ENCODE peak calls at places on chromosomes 7 and 10, in five cellular contexts. One of them, this sample, is unnamed.

GRCh38 chr7:133354546-133355324 is 101.9 kb downstream of the EXOC4 start:
- DNase-seq in amniotic stem cell: no peak
- DNase-seq in iPS-NIHi11: no peak
- DNase-seq in AG08395: no peak
- DNase-seq in progenitor cell of endocrine pancreas: no peak
- DNase-seq in this sample: no peak

GRCh38 chr7:100247152-100247757 is 27.5 kb downstream of the PVRIG start:
- DNase-seq in progenitor cell of endocrine pancreas: no peak
- DNase-seq in iPS-NIHi11: peak
- DNase-seq in amniotic stem cell: no peak
- DNase-seq in AG08395: peak
- DNase-seq in this sample: peak

GRCh38 chr7:1586126-1586826 is 16.4 kb upstream of the PSMG3 start:
- DNase-seq in amniotic stem cell: no peak
- DNase-seq in iPS-NIHi11: no peak
- DNase-seq in AG08395: no peak
- DNase-seq in progenitor cell of endocrine pancreas: no peak
- DNase-seq in this sample: no peak

GRCh38 chr7:38169862-38170261 is 8.2 kb upstream of the STARD3NL start:
- DNase-seq in progenitor cell of endocrine pancreas: no peak
- DNase-seq in amniotic stem cell: no peak
- DNase-seq in iPS-NIHi11: no peak
- DNase-seq in AG08395: peak
- DNase-seq in this sample: no peak

GRCh38 chr7:82605247-82605864 is 161.8 kb upstream of the CACNA2D1 start:
- DNase-seq in iPS-NIHi11: peak
- DNase-seq in AG08395: peak
- DNase-seq in progenitor cell of endocrine pancreas: no peak
- DNase-seq in amniotic stem cell: no peak
- DNase-seq in this sample: peak

GRCh38 chr7:4208586-4208985 is 473.5 kb upstream of the FOXK1 start:
- DNase-seq in amniotic stem cell: no peak
- DNase-seq in iPS-NIHi11: no peak
- DNase-seq in progenitor cell of endocrine pancreas: no peak
- DNase-seq in AG08395: no peak
- DNase-seq in this sample: no peak

GRCh38 chr7:1457949-1458675 is 1.2 kb downstream of the MICALL2 start:
- DNase-seq in amniotic stem cell: no peak
- DNase-seq in progenitor cell of endocrine pancreas: no peak
- DNase-seq in iPS-NIHi11: no peak
- DNase-seq in AG08395: no peak
- DNase-seq in this sample: no peak

GRCh38 chr7:135904282-135904681 is 72.9 kb downstream of the MTPN start:
- DNase-seq in iPS-NIHi11: no peak
- DNase-seq in amniotic stem cell: no peak
- DNase-seq in AG08395: no peak
- DNase-seq in progenitor cell of endocrine pancreas: no peak
- DNase-seq in this sample: no peak

GRCh38 chr10:2137549-2138174 is 400.3 kb upstream of the ADARB2 start:
- DNase-seq in iPS-NIHi11: peak
- DNase-seq in AG08395: no peak
- DNase-seq in amniotic stem cell: no peak
- DNase-seq in progenitor cell of endocrine pancreas: no peak
- DNase-seq in this sample: peak

GRCh38 chr10:63542835-63543575 is 21.8 kb downstream of the REEP3 start:
- DNase-seq in AG08395: no peak
- DNase-seq in progenitor cell of endocrine pancreas: no peak
- DNase-seq in amniotic stem cell: no peak
- DNase-seq in iPS-NIHi11: no peak
- DNase-seq in this sample: no peak

GRCh38 chr10:49622426-49623425 is 8.9 kb downstream of the CHAT start:
- DNase-seq in AG08395: no peak
- DNase-seq in iPS-NIHi11: no peak
- DNase-seq in amniotic stem cell: no peak
- DNase-seq in progenitor cell of endocrine pancreas: no peak
- DNase-seq in this sample: no peak

GRCh38 chr10:21078410-21079329 is 181.6 kb upstream of the NEBL start:
- DNase-seq in amniotic stem cell: no peak
- DNase-seq in iPS-NIHi11: peak
- DNase-seq in AG08395: peak
- DNase-seq in progenitor cell of endocrine pancreas: peak
- DNase-seq in this sample: peak

GRCh38 chr7:44158060-44158872 is 17.1 kb upstream of the MYL7 start:
- DNase-seq in amniotic stem cell: no peak
- DNase-seq in AG08395: no peak
- DNase-seq in progenitor cell of endocrine pancreas: no peak
- DNase-seq in iPS-NIHi11: no peak
- DNase-seq in this sample: no peak

GRCh38 chr10:70809011-70809611 is 6.6 kb upstream of the SGPL1 start:
- DNase-seq in amniotic stem cell: no peak
- DNase-seq in iPS-NIHi11: no peak
- DNase-seq in progenitor cell of endocrine pancreas: no peak
- DNase-seq in AG08395: no peak
- DNase-seq in this sample: no peak

GRCh38 chr10:110794808-110795207 is 76.9 kb upstream of the PDCD4 start:
- DNase-seq in AG08395: no peak
- DNase-seq in iPS-NIHi11: no peak
- DNase-seq in amniotic stem cell: no peak
- DNase-seq in progenitor cell of endocrine pancreas: no peak
- DNase-seq in this sample: no peak

GRCh38 chr10:116287906-116288501 is 15.0 kb upstream of the GFRA1 start:
- DNase-seq in amniotic stem cell: peak
- DNase-seq in progenitor cell of endocrine pancreas: no peak
- DNase-seq in AG08395: peak
- DNase-seq in iPS-NIHi11: peak
- DNase-seq in this sample: peak

GRCh38 chr7:127791790-127792189 is 139.8 kb downstream of the SND1 start:
- DNase-seq in amniotic stem cell: no peak
- DNase-seq in AG08395: peak
- DNase-seq in progenitor cell of endocrine pancreas: no peak
- DNase-seq in iPS-NIHi11: no peak
- DNase-seq in this sample: no peak

GRCh38 chr7:51324206-51324884 is 7.7 kb upstream of the COBL start:
- DNase-seq in progenitor cell of endocrine pancreas: no peak
- DNase-seq in iPS-NIHi11: no peak
- DNase-seq in amniotic stem cell: no peak
- DNase-seq in AG08395: no peak
- DNase-seq in this sample: no peak

GRCh38 chr7:26667514-26668133 is 196.8 kb downstream of the SKAP2 start:
- DNase-seq in progenitor cell of endocrine pancreas: peak
- DNase-seq in AG08395: peak
- DNase-seq in iPS-NIHi11: peak
- DNase-seq in amniotic stem cell: peak
- DNase-seq in this sample: peak

GRCh38 chr7:27143022-27143949 is at the start of gene HOXA5:
- DNase-seq in progenitor cell of endocrine pancreas: peak
- DNase-seq in amniotic stem cell: no peak
- DNase-seq in iPS-NIHi11: peak
- DNase-seq in AG08395: no peak
- DNase-seq in this sample: no peak

GRCh38 chr10:96565774-96566173 is 21.0 kb downstream of the TM9SF3 start:
- DNase-seq in AG08395: peak
- DNase-seq in iPS-NIHi11: no peak
- DNase-seq in amniotic stem cell: no peak
- DNase-seq in progenitor cell of endocrine pancreas: no peak
- DNase-seq in this sample: no peak

GRCh38 chr7:23654508-23654907 is 25.5 kb upstream of the FAM221A start:
- DNase-seq in amniotic stem cell: no peak
- DNase-seq in iPS-NIHi11: peak
- DNase-seq in progenitor cell of endocrine pancreas: no peak
- DNase-seq in AG08395: no peak
- DNase-seq in this sample: peak

GRCh38 chr10:80261316-80262030 is 28.0 kb downstream of the MAT1A start:
- DNase-seq in progenitor cell of endocrine pancreas: no peak
- DNase-seq in iPS-NIHi11: no peak
- DNase-seq in AG08395: no peak
- DNase-seq in amniotic stem cell: no peak
- DNase-seq in this sample: no peak

GRCh38 chr7:140238778-140239652 is 62.2 kb upstream of the KDM7A start:
- DNase-seq in iPS-NIHi11: peak
- DNase-seq in amniotic stem cell: no peak
- DNase-seq in progenitor cell of endocrine pancreas: no peak
- DNase-seq in AG08395: no peak
- DNase-seq in this sample: no peak

GRCh38 chr10:6399879-6400278 is 180.2 kb downstream of the PRKCQ start:
- DNase-seq in iPS-NIHi11: no peak
- DNase-seq in AG08395: no peak
- DNase-seq in progenitor cell of endocrine pancreas: no peak
- DNase-seq in amniotic stem cell: no peak
- DNase-seq in this sample: no peak

GRCh38 chr10:89213191-89213808 is 6.2 kb upstream of the CH25H start:
- DNase-seq in AG08395: no peak
- DNase-seq in amniotic stem cell: peak
- DNase-seq in iPS-NIHi11: peak
- DNase-seq in progenitor cell of endocrine pancreas: no peak
- DNase-seq in this sample: no peak

GRCh38 chr10:84049300-84050015 is 89.9 kb upstream of the GHITM start:
- DNase-seq in progenitor cell of endocrine pancreas: no peak
- DNase-seq in amniotic stem cell: no peak
- DNase-seq in iPS-NIHi11: no peak
- DNase-seq in AG08395: no peak
- DNase-seq in this sample: no peak

GRCh38 chr10:69650589-69651261 is 20.7 kb downstream of the FAM241B start:
- DNase-seq in progenitor cell of endocrine pancreas: no peak
- DNase-seq in amniotic stem cell: no peak
- DNase-seq in AG08395: no peak
- DNase-seq in iPS-NIHi11: no peak
- DNase-seq in this sample: peak

GRCh38 chr10:79282388-79282787 is 64.9 kb upstream of the PPIF start:
- DNase-seq in amniotic stem cell: no peak
- DNase-seq in progenitor cell of endocrine pancreas: no peak
- DNase-seq in iPS-NIHi11: no peak
- DNase-seq in AG08395: no peak
- DNase-seq in this sample: no peak

GRCh38 chr10:58280982-58281752 is 12.2 kb downstream of the CISD1 start:
- DNase-seq in amniotic stem cell: no peak
- DNase-seq in progenitor cell of endocrine pancreas: no peak
- DNase-seq in AG08395: peak
- DNase-seq in iPS-NIHi11: no peak
- DNase-seq in this sample: no peak

GRCh38 chr10:72932259-72933015 is 22.2 kb downstream of the PLA2G12B start:
- DNase-seq in AG08395: no peak
- DNase-seq in iPS-NIHi11: no peak
- DNase-seq in progenitor cell of endocrine pancreas: no peak
- DNase-seq in amniotic stem cell: no peak
- DNase-seq in this sample: no peak

GRCh38 chr7:105224884-105225651 is 163.7 kb downstream of the SRPK2 start:
- DNase-seq in amniotic stem cell: peak
- DNase-seq in AG08395: peak
- DNase-seq in iPS-NIHi11: no peak
- DNase-seq in progenitor cell of endocrine pancreas: no peak
- DNase-seq in this sample: peak

GRCh38 chr7:127629268-127629854 is 11.4 kb upstream of the PAX4 start:
- DNase-seq in progenitor cell of endocrine pancreas: peak
- DNase-seq in amniotic stem cell: no peak
- DNase-seq in iPS-NIHi11: peak
- DNase-seq in AG08395: no peak
- DNase-seq in this sample: peak

GRCh38 chr7:17625038-17625437 is 315.3 kb downstream of the SNX13 start:
- DNase-seq in amniotic stem cell: peak
- DNase-seq in AG08395: peak
- DNase-seq in progenitor cell of endocrine pancreas: no peak
- DNase-seq in iPS-NIHi11: no peak
- DNase-seq in this sample: no peak

GRCh38 chr7:137007001-137007725 is 138.7 kb downstream of the CHRM2 start:
- DNase-seq in iPS-NIHi11: no peak
- DNase-seq in amniotic stem cell: no peak
- DNase-seq in progenitor cell of endocrine pancreas: no peak
- DNase-seq in AG08395: peak
- DNase-seq in this sample: no peak

GRCh38 chr10:119500796-119501195 is 41.7 kb downstream of the RGS10 start:
- DNase-seq in progenitor cell of endocrine pancreas: no peak
- DNase-seq in AG08395: no peak
- DNase-seq in amniotic stem cell: no peak
- DNase-seq in iPS-NIHi11: no peak
- DNase-seq in this sample: no peak

GRCh38 chr10:109773818-109774440 is 149.4 kb downstream of the XPNPEP1 start:
- DNase-seq in progenitor cell of endocrine pancreas: no peak
- DNase-seq in AG08395: peak
- DNase-seq in iPS-NIHi11: peak
- DNase-seq in amniotic stem cell: no peak
- DNase-seq in this sample: no peak

GRCh38 chr7:70766694-70767093 is 365.2 kb upstream of the GALNT17 start:
- DNase-seq in iPS-NIHi11: no peak
- DNase-seq in amniotic stem cell: no peak
- DNase-seq in progenitor cell of endocrine pancreas: no peak
- DNase-seq in AG08395: no peak
- DNase-seq in this sample: no peak